ENCODE peak calls at places on chromosome 18, in five cellular contexts. E is A549, A is stomach, U is suprapubic skin, R is sigmoid colon. S is an unnamed sample.

GRCh38 chr18:13137939-13138821 is 80.4 kb upstream of the LDLRAD4 start:
- DNase-seq in E (peak), A (peak), U (no peak), R (peak), S (peak)

GRCh38 chr18:39198376-39198775 is 1632.8 kb upstream of the CELF4 start:
- DNase-seq in E (no peak), A (no peak), U (no peak), R (no peak), S (no peak)

GRCh38 chr18:22391571-22392359 is 25.9 kb downstream of the CTAGE1 start:
- DNase-seq in E (no peak), A (no peak), U (no peak), R (no peak), S (no peak)

GRCh38 chr18:12049983-12050811 is 43.4 kb upstream of the ANKRD62 start:
- DNase-seq in E (no peak), A (no peak), U (no peak), R (no peak), S (no peak)

GRCh38 chr18:63936156-63936931 is 12.8 kb upstream of the HMSD start:
- DNase-seq in E (peak), A (peak), U (peak), R (peak), S (peak)

GRCh38 chr18:68713791-68714190 is 1.1 kb downstream of the TMX3 start:
- DNase-seq in E (no peak), A (no peak), U (no peak), R (no peak), S (no peak)

GRCh38 chr18:7847988-7848387 is 280.9 kb downstream of the PTPRM start:
- DNase-seq in E (no peak), A (no peak), U (no peak), R (no peak), S (no peak)

GRCh38 chr18:47254341-47254939 is 3.0 kb upstream of the SKOR2 start:
- DNase-seq in E (no peak), A (no peak), U (no peak), R (no peak), S (no peak)

GRCh38 chr18:49884465-49884864 is 71.1 kb upstream of the ACAA2 start:
- DNase-seq in E (no peak), A (no peak), U (no peak), R (no peak), S (no peak)
- TF ChIP-seq EP300 in E (no peak), A (no peak), U (no peak), R (no peak), S (no peak)

DNA sequence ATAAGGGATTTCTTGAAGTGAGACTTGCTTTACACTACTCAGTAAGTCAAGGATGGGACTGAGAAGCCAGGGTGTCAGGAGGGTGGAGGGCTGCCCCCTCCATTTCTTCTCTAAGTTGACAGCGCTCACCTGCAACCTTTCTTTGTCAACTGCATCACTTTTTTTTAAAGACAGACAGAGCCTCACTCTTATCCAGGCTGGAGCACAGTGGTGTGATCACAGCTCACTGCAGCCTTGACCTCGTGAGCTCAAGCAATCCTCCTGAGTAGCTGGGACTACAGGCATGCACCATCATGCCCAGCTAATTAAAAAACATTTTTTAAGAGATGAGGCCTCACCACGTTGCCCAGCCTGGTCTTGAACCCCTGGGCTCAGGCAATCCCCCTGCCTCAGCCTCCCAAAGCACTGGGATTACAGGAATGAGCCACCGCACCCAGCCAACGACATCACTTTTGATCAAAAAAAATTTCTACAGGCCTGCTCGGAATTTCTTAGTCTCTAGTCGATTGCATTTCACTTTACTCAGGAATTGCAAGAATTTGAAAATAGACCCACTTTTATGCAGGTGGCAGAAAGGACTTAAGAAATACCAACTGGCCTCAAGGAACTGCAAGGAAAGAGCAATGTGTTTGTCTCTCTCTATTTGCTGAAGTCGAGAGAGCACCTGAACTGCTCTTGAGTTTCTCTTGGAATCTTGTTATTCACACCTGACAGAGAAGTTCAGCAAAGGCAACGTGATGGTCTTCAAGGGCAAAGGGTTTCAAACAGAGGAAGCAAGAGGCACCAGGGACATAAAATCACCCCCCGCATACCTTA is 101.4 kb downstream of the MYOM1 start:
- DNase-seq in E (no peak), A (no peak), U (no peak), R (no peak), S (no peak)
- TF ChIP-seq EP300 in E (no peak), A (no peak), U (no peak), R (no peak), S (no peak)

DNA sequence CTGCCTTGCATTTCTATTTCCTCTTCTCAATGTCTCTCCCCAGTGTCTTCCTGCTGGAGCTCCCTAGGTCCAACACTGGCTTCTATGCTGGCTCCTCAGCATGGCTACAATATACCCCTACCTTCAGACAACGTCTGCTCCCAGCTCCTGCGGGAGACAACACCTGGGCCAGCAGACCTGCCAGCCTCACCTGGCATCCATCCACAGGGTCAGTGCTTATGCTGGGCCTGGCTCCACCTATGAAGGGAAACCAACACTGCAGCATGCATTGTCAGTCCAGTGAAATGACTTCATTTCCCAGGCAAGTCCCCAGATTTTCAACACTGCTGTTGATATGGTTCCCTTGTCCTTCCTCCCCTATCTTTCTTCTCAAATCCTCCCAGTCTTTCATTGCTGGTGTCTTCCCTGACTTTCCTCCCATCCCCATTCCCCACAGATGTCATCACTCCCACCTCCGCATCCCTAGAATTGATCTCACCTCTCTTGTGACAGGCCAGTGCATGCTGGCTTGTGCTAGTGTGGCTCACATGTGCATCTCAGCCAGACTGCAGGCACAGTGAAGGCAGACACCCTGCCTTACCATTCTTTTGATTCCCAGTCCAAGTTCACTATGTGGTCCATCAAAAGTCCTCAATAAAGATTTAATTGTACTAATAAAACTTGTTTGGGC is 98.0 kb downstream of the MYO5B start:
- DNase-seq in E (no peak), A (peak), U (no peak), R (no peak), S (no peak)
- TF ChIP-seq EP300 in E (no peak), A (no peak), U (no peak), R (no peak), S (no peak)

GRCh38 chr18:78810706-78811105 is 168.9 kb upstream of the SALL3 start:
- DNase-seq in E (no peak), A (no peak), U (no peak), R (no peak), S (no peak)
- TF ChIP-seq EP300 in E (no peak), A (no peak), U (no peak), R (no peak), S (no peak)

GRCh38 chr18:36530676-36531405 is 233.3 kb downstream of the FHOD3 start:
- DNase-seq in E (no peak), A (no peak), U (no peak), R (no peak), S (no peak)
- TF ChIP-seq EP300 in E (no peak), A (no peak), U (no peak), R (no peak), S (no peak)

GRCh38 chr18:67308819-67309218 is 207.7 kb downstream of the DSEL start:
- DNase-seq in E (no peak), A (no peak), U (no peak), R (no peak), S (no peak)
- TF ChIP-seq EP300 in E (no peak), A (no peak), U (no peak), R (no peak), S (no peak)

GRCh38 chr18:62850619-62851306 is 135.4 kb downstream of the PHLPP1 start:
- DNase-seq in E (no peak), A (no peak), U (no peak), R (no peak), S (no peak)
- TF ChIP-seq EP300 in E (no peak), A (no peak), U (no peak), R (no peak), S (no peak)

DNA sequence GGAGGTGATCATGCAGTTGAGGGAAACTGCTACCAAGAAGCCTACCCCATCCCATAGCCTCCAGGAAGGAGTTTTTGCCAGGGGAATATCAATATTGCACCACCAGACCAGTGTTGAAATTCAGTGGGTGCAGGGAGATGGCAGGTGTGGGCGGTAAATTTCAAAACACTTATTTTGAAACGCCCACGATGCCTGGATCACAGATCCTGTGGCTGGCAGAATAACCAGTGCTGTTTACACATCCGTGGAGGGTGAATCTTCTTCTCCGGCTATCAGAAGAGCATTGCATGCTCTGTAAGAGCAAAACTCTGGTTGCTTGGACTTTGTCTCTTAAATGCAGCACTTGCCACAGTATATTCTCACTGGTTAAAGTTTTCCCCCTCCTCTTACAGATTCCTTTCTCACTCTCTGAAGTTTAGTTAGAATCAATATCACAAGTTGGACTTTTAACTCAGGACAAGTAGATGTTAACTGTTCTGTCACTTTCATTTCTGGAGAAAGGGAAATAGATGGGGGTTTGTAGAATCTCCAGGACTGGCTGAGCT is 70.5 kb upstream of the ZCCHC2 start:
- DNase-seq in E (peak), A (no peak), U (no peak), R (no peak), S (no peak)
- TF ChIP-seq EP300 in E (peak), A (no peak), U (no peak), R (no peak), S (no peak)

GRCh38 chr18:59402432-59403090 is 43.5 kb upstream of the LMAN1 start:
- DNase-seq in E (peak), A (peak), U (peak), R (peak), S (peak)
- TF ChIP-seq EP300 in E (no peak), A (no peak), U (no peak), R (no peak), S (no peak)

S was measured in ovary.